ENCODE peak calls at places on chromosomes 2 and 18, in five cellular contexts. V, Q, C, I and Y are unnamed samples.

GRCh38 chr18:74378179-74378682 is 62.6 kb downstream of the C18orf63 start:
- DNase-seq in V (no peak), Q (peak), C (peak), I (no peak), Y (peak)

GRCh38 chr2:63660060-63660459 is 71.3 kb downstream of the MDH1 start:
- DNase-seq in V (no peak), Q (no peak), C (no peak), I (no peak), Y (no peak)

GRCh38 chr2:73292316-73292905 is 937 bp downstream of the EGR4 start:
- DNase-seq in V (no peak), Q (no peak), C (no peak), I (no peak), Y (no peak)

GRCh38 chr2:12929806-12930205 is 213.1 kb downstream of the TRIB2 start:
- DNase-seq in V (no peak), Q (no peak), C (no peak), I (no peak), Y (no peak)

GRCh38 chr2:157497603-157498314 is 53.9 kb upstream of the CYTIP start:
- DNase-seq in V (peak), Q (no peak), C (no peak), I (peak), Y (no peak)

GRCh38 chr2:155600914-155601760 is 731.4 kb downstream of the NR4A2 start:
- DNase-seq in V (no peak), Q (no peak), C (no peak), I (no peak), Y (peak)

GRCh38 chr18:58805482-58806187 is 59.0 kb upstream of the ZNF532 start:
- DNase-seq in V (no peak), Q (no peak), C (no peak), I (no peak), Y (no peak)

GRCh38 chr2:146037334-146037870 is 1517.5 kb upstream of the ZEB2 start:
- DNase-seq in V (no peak), Q (no peak), C (no peak), I (no peak), Y (no peak)

GRCh38 chr2:171553858-171554257 is 31.6 kb downstream of the CYBRD1 start:
- DNase-seq in V (no peak), Q (no peak), C (no peak), I (peak), Y (no peak)

GRCh38 chr2:150690870-150691269 is 203.4 kb upstream of the RND3 start:
- DNase-seq in V (no peak), Q (no peak), C (no peak), I (no peak), Y (no peak)

GRCh38 chr2:16215892-16216554 is 275.7 kb downstream of the MYCN start:
- DNase-seq in V (no peak), Q (peak), C (no peak), I (no peak), Y (no peak)

GRCh38 chr2:234490239-234491074 is 6.4 kb downstream of the ARL4C start:
- DNase-seq in V (no peak), Q (no peak), C (no peak), I (peak), Y (no peak)

GRCh38 chr2:31859959-31860358 is 150.8 kb downstream of the MEMO1 start:
- DNase-seq in V (peak), Q (no peak), C (no peak), I (no peak), Y (no peak)

GRCh38 chr18:48165104-48165866 is 234.8 kb upstream of the SMAD2 start:
- DNase-seq in V (no peak), Q (no peak), C (no peak), I (no peak), Y (no peak)

GRCh38 chr18:77101410-77102245 is 31.0 kb downstream of the MBP start:
- DNase-seq in V (peak), Q (peak), C (peak), I (peak), Y (peak)

GRCh38 chr18:79681484-79682387 is 2.1 kb downstream of the CTDP1 start:
- DNase-seq in V (no peak), Q (no peak), C (no peak), I (no peak), Y (no peak)

GRCh38 chr2:101368371-101368770 is 18.9 kb downstream of the CREG2 start:
- DNase-seq in V (no peak), Q (no peak), C (no peak), I (no peak), Y (no peak)

GRCh38 chr2:205070889-205071288 is 525.6 kb downstream of the PARD3B start:
- DNase-seq in V (no peak), Q (no peak), C (no peak), I (no peak), Y (no peak)

GRCh38 chr2:167933097-167933814 is 314.1 kb downstream of the STK39 start:
- DNase-seq in V (no peak), Q (no peak), C (no peak), I (no peak), Y (no peak)

GRCh38 chr2:121146630-121147029 is 138.4 kb downstream of the TFCP2L1 start:
- DNase-seq in V (no peak), Q (no peak), C (no peak), I (no peak), Y (no peak)

GRCh38 chr2:3483227-3483985 is 35.9 kb downstream of the ADI1 start:
- DNase-seq in V (peak), Q (peak), C (peak), I (no peak), Y (no peak)

GRCh38 chr2:161843936-161844335 is 219.7 kb downstream of the SLC4A10 start:
- DNase-seq in V (no peak), Q (no peak), C (no peak), I (peak), Y (no peak)

GRCh38 chr18:23779696-23780303 is 90.5 kb downstream of the LAMA3 start:
- DNase-seq in V (no peak), Q (no peak), C (no peak), I (no peak), Y (no peak)

GRCh38 chr18:8706981-8707940 is 1.9 kb downstream of the MTCL1 start:
- DNase-seq in V (peak), Q (no peak), C (peak), I (peak), Y (no peak)

GRCh38 chr2:234950730-234951385 is 959 bp upstream of the SH3BP4 start:
- DNase-seq in V (peak), Q (no peak), C (no peak), I (no peak), Y (no peak)

GRCh38 chr2:84781942-84782716 is 98.8 kb downstream of the TRABD2A start:
- DNase-seq in V (no peak), Q (no peak), C (no peak), I (peak), Y (no peak)

GRCh38 chr2:11097988-11098387 is 57.3 kb upstream of the SLC66A3 start:
- DNase-seq in V (no peak), Q (no peak), C (no peak), I (no peak), Y (no peak)

GRCh38 chr18:58635891-58636290 is 7.0 kb upstream of the ALPK2 start:
- DNase-seq in V (peak), Q (no peak), C (no peak), I (no peak), Y (no peak)

GRCh38 chr2:72848436-72848835 is 22.6 kb upstream of the EXOC6B start:
- DNase-seq in V (no peak), Q (no peak), C (no peak), I (no peak), Y (no peak)

GRCh38 chr2:37456479-37456878 is 112.0 kb downstream of the QPCT start:
- DNase-seq in V (peak), Q (no peak), C (no peak), I (peak), Y (no peak)

GRCh38 chr2:191014653-191015020 is 666 bp upstream of the STAT1 start:
- DNase-seq in V (no peak), Q (no peak), C (no peak), I (no peak), Y (no peak)

GRCh38 chr2:149857344-149857743 is 269.8 kb upstream of the MMADHC start:
- DNase-seq in V (peak), Q (no peak), C (no peak), I (no peak), Y (no peak)

GRCh38 chr2:54555318-54555837 is 99.3 kb downstream of the SPTBN1 start:
- DNase-seq in V (no peak), Q (no peak), C (no peak), I (peak), Y (no peak)

GRCh38 chr2:32498301-32498700 is 129.5 kb upstream of the TTC27 start:
- DNase-seq in V (no peak), Q (no peak), C (no peak), I (no peak), Y (no peak)

GRCh38 chr2:176991421-176991820 is 221.2 kb upstream of the HNRNPA3 start:
- DNase-seq in V (no peak), Q (no peak), C (no peak), I (no peak), Y (no peak)

GRCh38 chr2:118012778-118013177 is 1.1 kb downstream of the CCDC93 start:
- DNase-seq in V (peak), Q (no peak), C (no peak), I (no peak), Y (no peak)

GRCh38 chr2:118016911-118017310 is 3.0 kb upstream of the CCDC93 start:
- DNase-seq in V (no peak), Q (no peak), C (no peak), I (no peak), Y (no peak)

GRCh38 chr2:118013221-118013723 is 598 bp downstream of the CCDC93 start:
- DNase-seq in V (peak), Q (peak), C (peak), I (peak), Y (peak)

GRCh38 chr2:118014492-118014824 is 588 bp upstream of the CCDC93 start:
- DNase-seq in V (no peak), Q (no peak), C (no peak), I (no peak), Y (peak)

GRCh38 chr2:118013724-118014491 is at the start of gene CCDC93:
- DNase-seq in V (peak), Q (peak), C (peak), I (peak), Y (peak)
- TF ChIP-seq CTCF in V (no peak), Q (no peak), C (no peak), I (no peak), Y (no peak)

GRCh38 chr18:62018761-62019041 is 125.9 kb upstream of the RNF152 start:
- DNase-seq in V (no peak), Q (no peak), C (no peak), I (no peak), Y (no peak)

GRCh38 chr18:62017618-62018017 is 124.8 kb upstream of the RNF152 start:
- DNase-seq in V (no peak), Q (no peak), C (no peak), I (no peak), Y (no peak)

GRCh38 chr18:62018034-62018760 is 125.4 kb upstream of the RNF152 start:
- DNase-seq in V (no peak), Q (peak), C (peak), I (no peak), Y (no peak)
- H3K27ac ChIP-seq in V (no peak), Q (peak), C (no peak), I (no peak), Y (peak)

GRCh38 chr18:25231327-25231691 is 120.7 kb downstream of the ZNF521 start:
- DNase-seq in V (no peak), Q (no peak), C (peak), I (no peak), Y (no peak)
- H3K4me3 ChIP-seq in V (no peak), Q (no peak), C (peak), I (no peak), Y (peak)

GRCh38 chr2:111227716-111228141 is 107.0 kb downstream of the BCL2L11 start:
- DNase-seq in V (no peak), Q (no peak), C (no peak), I (no peak), Y (no peak)

GRCh38 chr2:111236027-111236426 is 115.3 kb downstream of the BCL2L11 start:
- DNase-seq in V (no peak), Q (peak), C (peak), I (no peak), Y (no peak)

GRCh38 chr2:111235192-111235591 is 114.5 kb downstream of the BCL2L11 start:
- DNase-seq in V (no peak), Q (no peak), C (no peak), I (no peak), Y (no peak)

GRCh38 chr2:111235616-111236015 is 114.9 kb downstream of the BCL2L11 start:
- DNase-seq in V (no peak), Q (no peak), C (no peak), I (no peak), Y (no peak)

DNA sequence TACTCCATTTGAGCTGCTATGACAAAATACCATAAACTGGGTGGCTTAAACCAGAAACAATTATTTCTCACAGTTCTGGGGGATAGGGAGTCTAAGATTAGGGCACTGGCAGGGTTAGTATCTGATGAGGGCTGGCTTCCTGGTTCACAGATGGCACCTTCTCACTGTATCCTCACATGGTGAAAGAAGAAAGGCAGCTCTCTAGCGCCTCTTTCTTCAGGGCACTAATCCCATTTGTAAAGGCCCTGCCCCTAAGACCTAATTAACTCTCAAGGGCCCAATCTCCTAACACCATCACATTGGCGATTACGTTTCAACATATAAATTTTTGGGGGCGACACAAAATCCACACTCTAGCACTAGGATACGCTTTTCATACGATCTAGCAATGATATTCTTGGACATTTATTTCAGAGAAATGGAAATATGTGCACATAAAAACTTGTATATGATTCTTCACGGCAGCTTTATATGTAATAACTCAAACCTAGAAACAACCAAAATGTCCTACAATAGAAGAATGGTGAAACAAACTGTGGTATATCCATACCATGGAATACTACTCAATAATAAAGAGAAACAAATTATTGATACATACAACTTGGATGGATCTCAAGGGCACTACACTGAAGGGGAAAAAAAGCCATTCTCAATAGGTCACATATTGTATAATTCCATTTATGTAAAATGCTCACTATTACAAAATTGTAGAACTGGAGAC is 111.0 kb downstream of the BCL2L11 start:
- DNase-seq in V (no peak), Q (no peak), C (no peak), I (peak), Y (no peak)
- TF ChIP-seq CTCF in V (no peak), Q (no peak), C (no peak), I (peak), Y (no peak)

GRCh38 chr18:54150226-54150625 is 74.2 kb downstream of the MBD2 start:
- DNase-seq in V (no peak), Q (no peak), C (no peak), I (no peak), Y (no peak)

GRCh38 chr18:54148678-54149077 is 75.8 kb downstream of the MBD2 start:
- DNase-seq in V (no peak), Q (no peak), C (no peak), I (no peak), Y (no peak)

GRCh38 chr18:54154231-54154630 is 70.2 kb downstream of the MBD2 start:
- DNase-seq in V (no peak), Q (no peak), C (no peak), I (no peak), Y (no peak)

GRCh38 chr18:54149078-54149697 is 75.3 kb downstream of the MBD2 start:
- DNase-seq in V (peak), Q (no peak), C (peak), I (no peak), Y (no peak)

GRCh38 chr18:54151376-54151775 is 73.1 kb downstream of the MBD2 start:
- DNase-seq in V (no peak), Q (no peak), C (no peak), I (no peak), Y (no peak)
- H3K27ac ChIP-seq in V (no peak), Q (no peak), C (no peak), I (no peak), Y (no peak)

GRCh38 chr2:68169308-68169707 is 11.6 kb downstream of the PNO1 start:
- DNase-seq in V (no peak), Q (no peak), C (no peak), I (peak), Y (no peak)
- H3K4me3 ChIP-seq in V (no peak), Q (no peak), C (no peak), I (no peak), Y (no peak)

DNA sequence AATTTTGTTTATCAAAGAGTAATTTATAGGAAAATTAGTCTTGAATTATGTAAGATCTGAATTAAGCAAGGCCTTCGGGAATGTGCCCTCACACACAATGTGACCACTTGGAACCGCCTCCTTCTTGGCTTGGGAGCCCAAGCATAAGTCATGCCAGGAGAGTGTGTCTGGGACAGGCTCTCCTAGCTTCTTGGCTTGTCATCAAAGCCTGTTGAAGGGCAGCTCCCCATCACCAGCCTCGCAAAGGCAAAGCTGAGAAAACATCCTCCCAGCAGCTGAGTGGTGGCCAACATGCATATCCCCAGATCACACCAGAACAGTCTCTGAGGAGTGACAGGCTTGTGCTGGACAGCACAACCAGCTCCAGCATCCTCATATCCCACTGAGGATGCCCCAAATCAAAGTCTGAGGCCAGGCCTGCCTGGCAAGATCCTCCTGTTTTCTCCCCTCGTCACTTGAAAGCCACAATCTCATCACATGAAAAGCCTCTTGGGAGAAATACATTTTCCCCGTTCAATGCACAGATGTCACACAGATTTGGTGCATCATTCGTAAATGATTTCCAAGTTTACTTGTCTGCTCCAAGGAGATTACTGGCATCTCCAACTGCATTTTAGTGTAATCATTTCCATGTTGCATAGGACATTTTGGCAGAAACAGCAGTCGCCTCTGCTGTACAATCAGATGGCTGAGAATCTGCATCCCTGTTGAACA is 269.3 kb downstream of the TTC32 start:
- DNase-seq in V (no peak), Q (peak), C (peak), I (no peak), Y (no peak)
- TF ChIP-seq CTCF in V (no peak), Q (no peak), C (no peak), I (no peak), Y (no peak)